ENCODE peak calls at places on chromosome 5, in six cellular contexts. C, M, F, P, H and D are unnamed samples.

GRCh38 chr5:100446879-100447278 is 88.3 kb upstream of the FAM174A start:
- DNase-seq in C (no peak), M (no peak), F (no peak), P (no peak), H (no peak), D (no peak)

GRCh38 chr5:139569276-139569955 is 8.3 kb downstream of the UBE2D2 start:
- DNase-seq in C (peak; percentile 21), M (no peak), F (no peak), P (no peak), H (no peak), D (no peak)

GRCh38 chr5:140969880-140970279 is 3.6 kb downstream of the PCDHAC2 start:
- DNase-seq in C (no peak), M (no peak), F (no peak), P (no peak), H (no peak), D (no peak)

GRCh38 chr5:1944408-1944807 is 61.7 kb upstream of the IRX4 start:
- DNase-seq in C (no peak), M (no peak), F (no peak), P (no peak), H (no peak), D (no peak)

GRCh38 chr5:125012727-125013451 is 266.4 kb upstream of the ZNF608 start:
- DNase-seq in C (no peak), M (no peak), F (no peak), P (no peak), H (no peak), D (no peak)

GRCh38 chr5:139147743-139148079 is 50.5 kb downstream of the SIL1 start:
- DNase-seq in C (peak; percentile 72), M (peak; percentile 65), F (no peak), P (no peak), H (peak; percentile 59), D (peak; percentile 77)

GRCh38 chr5:143161893-143162520 is 241.5 kb downstream of the NR3C1 start:
- DNase-seq in C (peak; percentile 97), M (no peak), F (no peak), P (no peak), H (no peak), D (no peak)

GRCh38 chr5:53350991-53351770 is 129.2 kb upstream of the FST start:
- DNase-seq in C (no peak), M (no peak), F (no peak), P (no peak), H (no peak), D (no peak)

GRCh38 chr5:17395516-17395915 is 102.5 kb upstream of the TAF11L2 start:
- DNase-seq in C (no peak), M (no peak), F (no peak), P (no peak), H (no peak), D (no peak)

GRCh38 chr5:139565411-139566305 is 4.5 kb downstream of the UBE2D2 start:
- DNase-seq in C (peak; percentile 37), M (no peak), F (peak; percentile 60), P (no peak), H (no peak), D (peak; percentile 36)

GRCh38 chr5:148924817-148925216 is 98.4 kb downstream of the ADRB2 start:
- DNase-seq in C (no peak), M (peak; percentile 30), F (no peak), P (no peak), H (peak; percentile 30), D (no peak)

GRCh38 chr5:57863661-57864060 is 381.1 kb upstream of the ACTBL2 start:
- DNase-seq in C (peak; percentile 64), M (no peak), F (no peak), P (no peak), H (no peak), D (peak; percentile 57)

GRCh38 chr5:72107874-72108199 is 562 bp downstream of the MAP1B start:
- DNase-seq in C (peak; percentile 28), M (no peak), F (no peak), P (no peak), H (no peak), D (peak; percentile 46)

GRCh38 chr5:77224672-77225355 is 14.3 kb downstream of the PDE8B start:
- DNase-seq in C (peak; percentile 28), M (no peak), F (no peak), P (no peak), H (no peak), D (peak; percentile 64)

GRCh38 chr5:122668552-122668951 is 106.3 kb upstream of the SNX2 start:
- DNase-seq in C (no peak), M (no peak), F (no peak), P (no peak), H (no peak), D (no peak)

GRCh38 chr5:14035859-14036440 is 91.5 kb upstream of the DNAH5 start:
- DNase-seq in C (peak; percentile 98), M (no peak), F (no peak), P (no peak), H (no peak), D (peak; percentile 98)

GRCh38 chr5:119529811-119530210 is 77.5 kb downstream of the HSD17B4 start:
- DNase-seq in C (no peak), M (no peak), F (no peak), P (no peak), H (no peak), D (no peak)

GRCh38 chr5:53991942-53992341 is 318.4 kb downstream of the ARL15 start:
- DNase-seq in C (peak; percentile 26), M (no peak), F (no peak), P (no peak), H (no peak), D (no peak)

GRCh38 chr5:91419571-91420537 is 36.7 kb upstream of the ARRDC3 start:
- DNase-seq in C (peak; percentile 67), M (peak; percentile 17), F (peak; percentile 68), P (peak; percentile 46), H (peak; percentile 22), D (peak; percentile 67)

GRCh38 chr5:139690385-139691274 is 42.5 kb downstream of the CXXC5 start:
- DNase-seq in C (peak; percentile 80), M (no peak), F (no peak), P (no peak), H (no peak), D (peak; percentile 67)

GRCh38 chr5:145946112-145946861 is 9.9 kb downstream of the SH3RF2 start:
- DNase-seq in C (peak; percentile 70), M (peak; percentile 23), F (no peak), P (no peak), H (peak; percentile 32), D (peak; percentile 76)

GRCh38 chr5:35938518-35939227 is at the start of gene CAPSL:
- DNase-seq in C (peak; percentile 64), M (no peak), F (no peak), P (no peak), H (no peak), D (peak; percentile 61)

DNA sequence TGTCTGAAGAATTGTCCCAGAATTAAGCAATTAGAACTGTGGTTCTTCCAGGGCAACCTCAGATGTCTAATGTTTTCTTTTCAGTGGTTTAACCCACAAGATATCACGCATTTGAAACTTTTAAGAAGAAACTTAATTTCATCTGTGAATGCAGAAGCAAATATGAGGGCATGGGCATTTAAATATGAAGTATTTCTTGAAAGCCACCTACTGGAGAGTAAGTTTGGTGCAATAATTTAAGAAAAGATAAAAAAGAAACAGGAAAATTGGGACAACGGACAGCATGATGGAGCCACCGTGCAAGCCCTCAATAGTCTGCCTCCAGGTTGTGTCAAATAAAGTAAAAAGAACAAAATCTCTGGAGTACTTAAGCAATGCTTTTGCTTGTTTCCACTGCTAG is 1.2 kb upstream of the CAPSL start:
- DNase-seq in C (no peak), M (no peak), F (no peak), P (no peak), H (no peak), D (no peak)
- TF ChIP-seq CTCF in C (peak; percentile 27), M (no peak), F (no peak), P (peak; percentile 49), H (no peak), D (no peak)

DNA sequence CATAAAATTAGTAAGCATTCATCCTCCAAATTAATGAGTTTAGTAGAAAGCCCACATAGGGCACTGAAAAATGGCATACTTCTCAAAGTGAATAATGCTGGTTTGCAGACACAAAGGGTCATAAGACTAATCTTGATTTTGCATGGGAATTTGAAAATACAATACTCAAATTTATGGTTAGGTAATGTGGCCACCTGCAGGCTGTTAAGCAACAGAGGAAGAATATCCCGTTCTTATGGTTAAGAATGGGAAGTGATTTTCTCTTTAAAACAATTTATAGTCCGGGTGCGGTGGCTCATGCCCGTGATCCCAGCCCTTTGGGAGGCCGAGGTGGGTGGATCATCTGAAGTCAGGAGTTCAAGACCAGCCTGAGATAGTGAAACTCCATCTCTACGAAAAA is 9.4 kb upstream of the PLCXD3 start:
- DNase-seq in C (peak; percentile 33), M (no peak), F (no peak), P (no peak), H (no peak), D (no peak)
- TF ChIP-seq CTCF in C (peak; percentile 29), M (peak; percentile 41), F (no peak), P (no peak), H (peak; percentile 47), D (peak; percentile 6)

GRCh38 chr5:172010278-172010677 is 3.8 kb upstream of the FBXW11 start:
- DNase-seq in C (peak; percentile 26), M (no peak), F (no peak), P (no peak), H (no peak), D (peak; percentile 27)
- TF ChIP-seq CTCF in C (no peak), M (peak; percentile 16), F (no peak), P (no peak), H (no peak), D (no peak)

GRCh38 chr5:134227259-134227658 is 1.4 kb upstream of the PPP2CA start:
- DNase-seq in C (peak; percentile 40), M (no peak), F (no peak), P (peak; percentile 43), H (no peak), D (no peak)

GRCh38 chr5:134223406-134224251 is 2.2 kb downstream of the PPP2CA start:
- DNase-seq in C (peak; percentile 63), M (no peak), F (no peak), P (no peak), H (no peak), D (no peak)

GRCh38 chr5:134225780-134226440 is at the start of gene PPP2CA:
- DNase-seq in C (peak; percentile 98), M (peak; percentile 99), F (peak; percentile 99), P (peak; percentile 100), H (peak; percentile 98), D (peak; percentile 99)

GRCh38 chr5:134226441-134227192 is 744 bp upstream of the PPP2CA start:
- DNase-seq in C (no peak), M (no peak), F (peak; percentile 77), P (peak; percentile 38), H (no peak), D (no peak)

DNA sequence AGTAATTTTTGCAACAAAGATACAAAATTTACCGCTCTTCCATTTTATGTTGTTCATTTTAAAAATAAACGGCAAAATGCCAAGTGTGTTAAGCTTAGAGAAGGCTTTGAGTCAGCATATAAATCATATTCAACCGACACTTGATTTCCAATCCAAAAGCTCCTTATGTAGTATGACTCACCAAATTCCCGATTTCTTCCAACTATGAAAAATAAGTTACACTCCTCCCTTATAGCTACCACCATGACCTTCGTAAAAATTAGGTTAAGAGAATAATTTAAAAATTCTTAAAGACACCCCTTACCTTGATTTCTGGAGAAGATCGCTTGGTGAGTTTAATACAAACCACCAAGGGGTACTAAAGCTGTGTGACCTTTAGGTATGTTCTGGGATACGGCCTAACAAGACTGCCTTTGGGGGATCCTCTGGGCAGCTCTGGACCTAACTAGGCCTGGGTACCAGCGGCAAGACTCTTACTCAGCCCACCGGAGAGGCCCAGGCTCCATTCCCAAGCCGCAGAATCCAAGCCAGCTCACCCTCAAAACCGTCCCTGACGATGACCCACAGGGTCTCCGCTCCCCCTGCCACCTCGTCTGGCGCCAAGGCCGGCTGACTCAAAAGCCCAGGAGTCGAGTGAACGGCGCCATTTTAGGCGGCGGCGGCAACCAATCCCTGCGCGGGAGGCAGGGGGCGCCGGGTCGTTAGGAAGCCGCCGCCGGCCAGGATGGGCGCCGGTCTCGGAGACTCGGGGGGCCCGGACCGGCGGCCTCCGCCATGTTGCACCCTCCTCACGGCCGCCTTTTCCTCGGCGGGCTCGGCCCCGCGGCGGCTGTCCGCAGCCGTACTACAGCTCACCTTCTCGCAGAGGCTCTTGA is 731 bp downstream of the PPP2CA start:
- DNase-seq in C (peak; percentile 92), M (peak; percentile 62), F (peak; percentile 51), P (peak; percentile 87), H (peak; percentile 50), D (peak; percentile 65)
- TF ChIP-seq CTCF in C (no peak), M (peak; percentile 42), F (no peak), P (no peak), H (peak; percentile 24), D (peak; percentile 15)